ENCODE peak calls at places on chromosomes 2 and 18, in five cellular contexts. One of them, this sample, is unnamed.

GRCh38 chr2:208392300-208392699 is 14.3 kb upstream of the PTH2R start:
- DNase-seq in H1: no peak
- DNase-seq in WTC11: no peak
- DNase-seq in K562: no peak
- DNase-seq in HepG2: peak
- DNase-seq in this sample: no peak

GRCh38 chr2:214185546-214185945 is 225.3 kb upstream of the VWC2L start:
- DNase-seq in H1: no peak
- DNase-seq in WTC11: no peak
- DNase-seq in K562: no peak
- DNase-seq in HepG2: no peak
- DNase-seq in this sample: no peak

GRCh38 chr2:74429487-74430451 is 8.2 kb downstream of the WDR54 start:
- DNase-seq in H1: no peak
- DNase-seq in WTC11: no peak
- DNase-seq in K562: no peak
- DNase-seq in HepG2: peak
- DNase-seq in this sample: no peak

GRCh38 chr2:170298861-170299429 is 121.0 kb downstream of the MYO3B start:
- DNase-seq in H1: no peak
- DNase-seq in WTC11: no peak
- DNase-seq in K562: no peak
- DNase-seq in HepG2: no peak
- DNase-seq in this sample: no peak

GRCh38 chr2:16036951-16037350 is 96.6 kb downstream of the MYCN start:
- DNase-seq in H1: no peak
- DNase-seq in WTC11: no peak
- DNase-seq in K562: no peak
- DNase-seq in HepG2: no peak
- DNase-seq in this sample: no peak

GRCh38 chr2:133506962-133507361 is 61.3 kb downstream of the NCKAP5 start:
- DNase-seq in H1: no peak
- DNase-seq in WTC11: no peak
- DNase-seq in K562: no peak
- DNase-seq in HepG2: no peak
- DNase-seq in this sample: no peak

GRCh38 chr2:43634604-43635306 is 2.3 kb upstream of the PLEKHH2 start:
- DNase-seq in H1: no peak
- DNase-seq in WTC11: no peak
- DNase-seq in K562: no peak
- DNase-seq in HepG2: peak
- DNase-seq in this sample: no peak

GRCh38 chr2:86199834-86200177 is 549 bp downstream of the MRPL35 start:
- DNase-seq in H1: no peak
- DNase-seq in WTC11: no peak
- DNase-seq in K562: no peak
- DNase-seq in HepG2: no peak
- DNase-seq in this sample: no peak

GRCh38 chr2:150485871-150486538 is 1.5 kb downstream of the RND3 start:
- DNase-seq in H1: no peak
- DNase-seq in WTC11: peak
- DNase-seq in K562: no peak
- DNase-seq in HepG2: no peak
- DNase-seq in this sample: no peak

GRCh38 chr18:61861372-61861771 is 31.4 kb downstream of the RNF152 start:
- DNase-seq in H1: no peak
- DNase-seq in WTC11: no peak
- DNase-seq in K562: no peak
- DNase-seq in HepG2: no peak
- DNase-seq in this sample: no peak

GRCh38 chr2:118169359-118170005 is 81.2 kb downstream of the INSIG2 start:
- DNase-seq in H1: no peak
- DNase-seq in WTC11: no peak
- DNase-seq in K562: no peak
- DNase-seq in HepG2: no peak
- DNase-seq in this sample: no peak

GRCh38 chr18:3059272-3059671 is 46.3 kb upstream of the LPIN2 start:
- DNase-seq in H1: no peak
- DNase-seq in WTC11: no peak
- DNase-seq in K562: no peak
- DNase-seq in HepG2: no peak
- DNase-seq in this sample: no peak

GRCh38 chr2:130834923-130835765 is 1.6 kb upstream of the ARHGEF4 start:
- DNase-seq in H1: no peak
- DNase-seq in WTC11: no peak
- DNase-seq in K562: no peak
- DNase-seq in HepG2: no peak
- DNase-seq in this sample: no peak

GRCh38 chr18:76461148-76461547 is 33.9 kb downstream of the ZNF516 start:
- DNase-seq in H1: no peak
- DNase-seq in WTC11: no peak
- DNase-seq in K562: no peak
- DNase-seq in HepG2: no peak
- DNase-seq in this sample: no peak

GRCh38 chr2:68319397-68320117 is at the start of gene CNRIP1:
- DNase-seq in H1: no peak
- DNase-seq in WTC11: peak
- DNase-seq in K562: peak
- DNase-seq in HepG2: no peak
- DNase-seq in this sample: no peak

GRCh38 chr2:33426666-33427231 is 49.7 kb upstream of the RASGRP3 start:
- DNase-seq in H1: no peak
- DNase-seq in WTC11: no peak
- DNase-seq in K562: no peak
- DNase-seq in HepG2: peak
- DNase-seq in this sample: no peak

GRCh38 chr2:29614295-29614830 is 307.0 kb downstream of the ALK start:
- DNase-seq in H1: no peak
- DNase-seq in WTC11: no peak
- DNase-seq in K562: no peak
- DNase-seq in HepG2: no peak
- DNase-seq in this sample: no peak

GRCh38 chr2:191617589-191617988 is 60.3 kb upstream of the NABP1 start:
- DNase-seq in H1: no peak
- DNase-seq in WTC11: no peak
- DNase-seq in K562: no peak
- DNase-seq in HepG2: no peak
- DNase-seq in this sample: peak

GRCh38 chr2:191618046-191618788 is 59.7 kb upstream of the NABP1 start:
- DNase-seq in H1: no peak
- DNase-seq in WTC11: no peak
- DNase-seq in K562: no peak
- DNase-seq in HepG2: no peak
- DNase-seq in this sample: no peak

GRCh38 chr2:191622374-191623320 is 55.3 kb upstream of the NABP1 start:
- DNase-seq in H1: no peak
- DNase-seq in WTC11: no peak
- DNase-seq in K562: no peak
- DNase-seq in HepG2: no peak
- DNase-seq in this sample: no peak

GRCh38 chr2:191620144-191620543 is 57.8 kb upstream of the NABP1 start:
- DNase-seq in H1: no peak
- DNase-seq in WTC11: no peak
- DNase-seq in K562: no peak
- DNase-seq in HepG2: no peak
- DNase-seq in this sample: no peak

GRCh38 chr2:191618789-191619185 is 59.1 kb upstream of the NABP1 start:
- DNase-seq in H1: no peak
- DNase-seq in WTC11: no peak
- DNase-seq in K562: no peak
- DNase-seq in HepG2: no peak
- DNase-seq in this sample: no peak
- TF ChIP-seq ATF2 in H1: no peak
- TF ChIP-seq ATF2 in WTC11: no peak
- TF ChIP-seq ATF2 in K562: no peak
- TF ChIP-seq ATF2 in HepG2: no peak
- TF ChIP-seq ATF2 in this sample: no peak

GRCh38 chr2:96837575-96837974 is 6.2 kb downstream of the ANKRD23 start:
- DNase-seq in H1: no peak
- DNase-seq in WTC11: no peak
- DNase-seq in K562: peak
- DNase-seq in HepG2: no peak
- DNase-seq in this sample: no peak
- TF ChIP-seq ATF2 in H1: no peak
- TF ChIP-seq ATF2 in WTC11: no peak
- TF ChIP-seq ATF2 in K562: no peak
- TF ChIP-seq ATF2 in HepG2: no peak
- TF ChIP-seq ATF2 in this sample: no peak

DNA sequence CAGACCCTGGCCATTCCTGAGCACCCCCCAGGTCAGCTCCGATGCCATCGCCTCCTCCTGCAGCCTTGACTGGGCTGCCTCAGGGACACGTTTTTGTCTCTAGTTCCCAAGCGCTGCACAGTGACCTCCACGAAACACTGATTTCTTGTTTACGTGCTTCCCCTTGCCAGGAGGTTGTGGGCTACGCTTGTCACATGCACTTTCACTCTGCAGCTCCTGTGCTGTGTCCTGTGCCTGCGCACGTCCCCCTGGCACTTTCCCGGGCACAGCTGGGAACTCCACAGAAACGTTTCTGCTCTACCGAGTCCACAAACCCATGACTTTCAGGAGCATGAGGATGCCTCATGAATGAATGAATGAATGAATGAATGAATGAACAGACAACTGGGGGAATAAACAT is 160.6 kb downstream of the LAMA1 start:
- DNase-seq in H1: no peak
- DNase-seq in WTC11: no peak
- DNase-seq in K562: no peak
- DNase-seq in HepG2: no peak
- DNase-seq in this sample: no peak
- TF ChIP-seq ATF2 in H1: no peak
- TF ChIP-seq ATF2 in WTC11: no peak
- TF ChIP-seq ATF2 in K562: no peak
- TF ChIP-seq ATF2 in HepG2: no peak
- TF ChIP-seq ATF2 in this sample: no peak

DNA sequence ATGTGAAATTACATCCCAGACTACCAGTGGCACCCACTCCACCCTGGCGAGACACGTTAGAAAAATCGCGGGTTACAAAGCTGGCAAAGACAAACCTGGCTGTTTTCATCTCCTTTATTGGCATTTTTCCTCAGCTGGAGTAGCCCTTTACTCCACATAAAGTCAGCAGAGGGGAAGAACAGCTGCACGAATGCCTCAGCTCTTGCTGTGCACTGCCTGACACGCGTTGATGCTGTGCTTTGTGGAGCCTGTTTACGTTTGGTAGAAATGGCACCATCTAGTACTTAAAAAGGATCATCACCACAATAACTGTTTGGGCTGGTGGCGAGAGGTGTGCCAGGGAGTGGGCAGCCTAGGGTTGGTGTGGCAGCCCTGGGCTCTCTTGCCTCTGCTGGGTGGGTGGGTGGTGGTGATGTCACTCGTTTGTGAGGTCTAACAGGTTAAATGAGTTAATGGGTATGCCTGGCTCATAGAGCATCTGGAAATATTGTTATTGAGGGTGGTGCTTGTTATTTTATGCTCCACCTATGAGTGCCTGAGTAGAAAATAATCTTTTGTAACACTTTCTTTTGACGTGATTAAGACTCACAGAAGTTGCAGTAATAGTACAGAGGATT is 16.4 kb downstream of the FARP2 start:
- DNase-seq in H1: no peak
- DNase-seq in WTC11: no peak
- DNase-seq in K562: no peak
- DNase-seq in HepG2: no peak
- DNase-seq in this sample: no peak
- TF ChIP-seq ATF2 in H1: no peak
- TF ChIP-seq ATF2 in WTC11: no peak
- TF ChIP-seq ATF2 in K562: no peak
- TF ChIP-seq ATF2 in HepG2: no peak
- TF ChIP-seq ATF2 in this sample: no peak

GRCh38 chr2:234967201-234967873 is 15.5 kb downstream of the SH3BP4 start:
- DNase-seq in H1: no peak
- DNase-seq in WTC11: no peak
- DNase-seq in K562: no peak
- DNase-seq in HepG2: no peak
- DNase-seq in this sample: no peak
- TF ChIP-seq ATF2 in H1: no peak
- TF ChIP-seq ATF2 in WTC11: no peak
- TF ChIP-seq ATF2 in K562: no peak
- TF ChIP-seq ATF2 in HepG2: no peak
- TF ChIP-seq ATF2 in this sample: no peak

GRCh38 chr2:107634172-107634571 is 192.5 kb upstream of the RGPD4 start:
- DNase-seq in H1: no peak
- DNase-seq in WTC11: no peak
- DNase-seq in K562: no peak
- DNase-seq in HepG2: no peak
- DNase-seq in this sample: no peak

GRCh38 chr2:107627926-107628325 is 198.8 kb upstream of the RGPD4 start:
- DNase-seq in H1: no peak
- DNase-seq in WTC11: no peak
- DNase-seq in K562: no peak
- DNase-seq in HepG2: no peak
- DNase-seq in this sample: no peak

GRCh38 chr2:107635883-107636282 is 190.8 kb upstream of the RGPD4 start:
- DNase-seq in H1: no peak
- DNase-seq in WTC11: no peak
- DNase-seq in K562: no peak
- DNase-seq in HepG2: no peak
- DNase-seq in this sample: no peak

GRCh38 chr2:107633580-107634147 is 193.0 kb upstream of the RGPD4 start:
- DNase-seq in H1: no peak
- DNase-seq in WTC11: no peak
- DNase-seq in K562: peak
- DNase-seq in HepG2: no peak
- DNase-seq in this sample: no peak
- TF ChIP-seq ATF2 in H1: no peak
- TF ChIP-seq ATF2 in WTC11: no peak
- TF ChIP-seq ATF2 in K562: no peak
- TF ChIP-seq ATF2 in HepG2: no peak
- TF ChIP-seq ATF2 in this sample: no peak

GRCh38 chr2:72694715-72695496 is 130.9 kb downstream of the EXOC6B start:
- DNase-seq in H1: no peak
- DNase-seq in WTC11: no peak
- DNase-seq in K562: peak
- DNase-seq in HepG2: peak
- DNase-seq in this sample: no peak
- TF ChIP-seq ATF2 in H1: no peak
- TF ChIP-seq ATF2 in WTC11: no peak
- TF ChIP-seq ATF2 in K562: no peak
- TF ChIP-seq ATF2 in HepG2: peak
- TF ChIP-seq ATF2 in this sample: no peak

DNA sequence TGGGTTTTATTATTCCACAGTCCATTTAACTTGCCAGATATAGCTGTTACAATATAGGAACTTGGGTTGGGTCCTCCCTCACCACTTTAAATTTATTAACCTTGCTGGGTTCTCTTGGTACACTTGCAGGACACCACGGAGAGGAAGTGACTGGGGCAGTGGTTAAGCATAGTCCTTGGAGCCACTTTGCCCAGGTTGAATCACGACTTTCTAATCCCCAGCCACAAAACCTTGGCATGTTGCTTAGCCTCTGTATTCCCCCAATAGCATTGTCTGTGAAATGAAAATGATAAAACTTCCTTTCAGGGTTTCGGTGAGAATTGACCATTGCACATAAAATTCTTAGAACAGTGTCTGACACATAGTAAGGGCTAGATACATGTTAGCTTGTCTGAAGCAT is 221.2 kb downstream of the IRS1 start:
- DNase-seq in H1: no peak
- DNase-seq in WTC11: no peak
- DNase-seq in K562: no peak
- DNase-seq in HepG2: no peak
- DNase-seq in this sample: no peak
- TF ChIP-seq ATF2 in H1: no peak
- TF ChIP-seq ATF2 in WTC11: no peak
- TF ChIP-seq ATF2 in K562: no peak
- TF ChIP-seq ATF2 in HepG2: no peak
- TF ChIP-seq ATF2 in this sample: no peak

This sample was measured in GM12878.